ENCODE peak calls at places on chromosomes 12 and 14, in six cellular contexts. One of them, this sample, is unnamed.

GRCh38 chr14:84770030-84770429 is 759.9 kb upstream of the FLRT2 start:
- DNase-seq in cardiac fibroblast: no peak
- DNase-seq in NCI-H2171: no peak
- DNase-seq in ureter: no peak
- DNase-seq in coronary artery: no peak
- DNase-seq in AG09319: no peak
- DNase-seq in this sample: no peak

GRCh38 chr14:35934499-35934898 is 108.4 kb downstream of the BRMS1L start:
- DNase-seq in ureter: no peak
- DNase-seq in NCI-H2171: no peak
- DNase-seq in AG09319: no peak
- DNase-seq in coronary artery: no peak
- DNase-seq in cardiac fibroblast: no peak
- DNase-seq in this sample: no peak

GRCh38 chr14:95440496-95440895 is 76.0 kb downstream of the SYNE3 start:
- DNase-seq in ureter: no peak
- DNase-seq in NCI-H2171: no peak
- DNase-seq in coronary artery: no peak
- DNase-seq in AG09319: no peak
- DNase-seq in cardiac fibroblast: no peak
- DNase-seq in this sample: no peak

GRCh38 chr14:55254581-55254980 is 16.6 kb upstream of the FBXO34 start:
- DNase-seq in NCI-H2171: peak
- DNase-seq in coronary artery: no peak
- DNase-seq in ureter: no peak
- DNase-seq in AG09319: no peak
- DNase-seq in cardiac fibroblast: no peak
- DNase-seq in this sample: no peak

GRCh38 chr12:131397493-131398181 is 313.3 kb upstream of the SFSWAP start:
- DNase-seq in cardiac fibroblast: no peak
- DNase-seq in ureter: no peak
- DNase-seq in AG09319: no peak
- DNase-seq in NCI-H2171: no peak
- DNase-seq in coronary artery: no peak
- DNase-seq in this sample: no peak

GRCh38 chr12:101619868-101620761 is 25.3 kb downstream of the MYBPC1 start:
- DNase-seq in cardiac fibroblast: no peak
- DNase-seq in AG09319: no peak
- DNase-seq in ureter: no peak
- DNase-seq in NCI-H2171: no peak
- DNase-seq in coronary artery: no peak
- DNase-seq in this sample: no peak

GRCh38 chr14:67746927-67747326 is 45.2 kb downstream of the RDH12 start:
- DNase-seq in ureter: no peak
- DNase-seq in cardiac fibroblast: no peak
- DNase-seq in NCI-H2171: no peak
- DNase-seq in AG09319: no peak
- DNase-seq in coronary artery: no peak
- DNase-seq in this sample: no peak

GRCh38 chr12:52022841-52023181 is 16.1 kb downstream of the TAMALIN start:
- DNase-seq in ureter: no peak
- DNase-seq in cardiac fibroblast: no peak
- DNase-seq in AG09319: no peak
- DNase-seq in NCI-H2171: no peak
- DNase-seq in coronary artery: no peak
- DNase-seq in this sample: no peak

GRCh38 chr12:110269622-110270124 is 11.4 kb upstream of the ATP2A2 start:
- DNase-seq in NCI-H2171: peak
- DNase-seq in AG09319: peak
- DNase-seq in ureter: no peak
- DNase-seq in coronary artery: no peak
- DNase-seq in cardiac fibroblast: peak
- DNase-seq in this sample: no peak

GRCh38 chr12:127509066-127509778 is 757.7 kb upstream of the TMEM132C start:
- DNase-seq in NCI-H2171: no peak
- DNase-seq in coronary artery: no peak
- DNase-seq in ureter: no peak
- DNase-seq in cardiac fibroblast: peak
- DNase-seq in AG09319: peak
- DNase-seq in this sample: no peak

GRCh38 chr14:68522510-68523325 is 270.1 kb downstream of the ZFP36L1 start:
- DNase-seq in AG09319: peak
- DNase-seq in ureter: peak
- DNase-seq in cardiac fibroblast: peak
- DNase-seq in coronary artery: peak
- DNase-seq in NCI-H2171: no peak
- DNase-seq in this sample: no peak

GRCh38 chr12:34394211-34395055 is 372.1 kb downstream of the ALG10 start:
- DNase-seq in ureter: peak
- DNase-seq in coronary artery: peak
- DNase-seq in NCI-H2171: no peak
- DNase-seq in cardiac fibroblast: no peak
- DNase-seq in AG09319: no peak
- DNase-seq in this sample: peak

GRCh38 chr14:52852810-52853521 is 61.6 kb upstream of the GNPNAT1 start:
- DNase-seq in coronary artery: no peak
- DNase-seq in NCI-H2171: no peak
- DNase-seq in cardiac fibroblast: no peak
- DNase-seq in AG09319: no peak
- DNase-seq in ureter: no peak
- DNase-seq in this sample: no peak

GRCh38 chr12:107782067-107782466 is 7.6 kb downstream of the ASCL4 start:
- DNase-seq in NCI-H2171: no peak
- DNase-seq in coronary artery: no peak
- DNase-seq in ureter: no peak
- DNase-seq in AG09319: no peak
- DNase-seq in cardiac fibroblast: no peak
- DNase-seq in this sample: no peak

GRCh38 chr12:115761784-115762183 is 515.7 kb downstream of the MED13L start:
- DNase-seq in NCI-H2171: no peak
- DNase-seq in ureter: peak
- DNase-seq in cardiac fibroblast: no peak
- DNase-seq in coronary artery: no peak
- DNase-seq in AG09319: no peak
- DNase-seq in this sample: no peak

GRCh38 chr14:53151867-53152626 is 1.1 kb downstream of the DDHD1 start:
- DNase-seq in ureter: peak
- DNase-seq in AG09319: no peak
- DNase-seq in coronary artery: peak
- DNase-seq in NCI-H2171: peak
- DNase-seq in cardiac fibroblast: peak
- DNase-seq in this sample: peak

GRCh38 chr12:3604750-3605638 is 114.0 kb downstream of the PRMT8 start:
- DNase-seq in AG09319: no peak
- DNase-seq in NCI-H2171: peak
- DNase-seq in ureter: peak
- DNase-seq in cardiac fibroblast: peak
- DNase-seq in coronary artery: no peak
- DNase-seq in this sample: peak

GRCh38 chr12:62703011-62703380 is 232.0 kb downstream of the PPM1H start:
- DNase-seq in cardiac fibroblast: no peak
- DNase-seq in AG09319: no peak
- DNase-seq in ureter: no peak
- DNase-seq in coronary artery: no peak
- DNase-seq in NCI-H2171: no peak
- DNase-seq in this sample: no peak

GRCh38 chr14:95228240-95228639 is 70.9 kb upstream of the DICER1 start:
- DNase-seq in AG09319: no peak
- DNase-seq in cardiac fibroblast: no peak
- DNase-seq in ureter: no peak
- DNase-seq in coronary artery: no peak
- DNase-seq in NCI-H2171: no peak
- DNase-seq in this sample: no peak

GRCh38 chr12:31321565-31322228 is 4.3 kb downstream of the SINHCAF start:
- DNase-seq in AG09319: no peak
- DNase-seq in coronary artery: no peak
- DNase-seq in NCI-H2171: no peak
- DNase-seq in ureter: no peak
- DNase-seq in cardiac fibroblast: peak
- DNase-seq in this sample: no peak

GRCh38 chr12:124910561-124911478 is 3.6 kb downstream of the UBC start:
- DNase-seq in cardiac fibroblast: peak
- DNase-seq in NCI-H2171: no peak
- DNase-seq in coronary artery: no peak
- DNase-seq in AG09319: no peak
- DNase-seq in ureter: no peak
- DNase-seq in this sample: no peak

GRCh38 chr12:6646276-6647082 is 753 bp downstream of the ACRBP start:
- DNase-seq in NCI-H2171: no peak
- DNase-seq in AG09319: no peak
- DNase-seq in cardiac fibroblast: no peak
- DNase-seq in ureter: no peak
- DNase-seq in coronary artery: no peak
- DNase-seq in this sample: no peak

GRCh38 chr12:57208946-57209282 is 7.7 kb upstream of the NXPH4 start:
- DNase-seq in coronary artery: no peak
- DNase-seq in AG09319: no peak
- DNase-seq in ureter: no peak
- DNase-seq in NCI-H2171: no peak
- DNase-seq in cardiac fibroblast: peak
- DNase-seq in this sample: peak

GRCh38 chr12:19447386-19447785 is 8.1 kb downstream of the AEBP2 start:
- DNase-seq in NCI-H2171: no peak
- DNase-seq in coronary artery: no peak
- DNase-seq in ureter: no peak
- DNase-seq in AG09319: no peak
- DNase-seq in cardiac fibroblast: no peak
- DNase-seq in this sample: no peak

GRCh38 chr12:55653031-55653430 is 16.3 kb downstream of the OR10P1 start:
- DNase-seq in AG09319: no peak
- DNase-seq in cardiac fibroblast: no peak
- DNase-seq in coronary artery: no peak
- DNase-seq in ureter: no peak
- DNase-seq in NCI-H2171: no peak
- DNase-seq in this sample: peak

GRCh38 chr14:92481386-92481785 is 32.2 kb upstream of the RIN3 start:
- DNase-seq in ureter: no peak
- DNase-seq in cardiac fibroblast: peak
- DNase-seq in coronary artery: no peak
- DNase-seq in NCI-H2171: no peak
- DNase-seq in AG09319: no peak
- DNase-seq in this sample: no peak

This sample was measured in cardiac septum.